ENCODE peak calls at places on chromosomes 11 and 22, in seven cellular contexts. E is T-helper 9 cell; I is OCI-LY7; F is stimulated activated naive CD4-positive, alpha-beta T cell treated with Interleukin-2 at 50 U/mL for 16 hours; X is CD4-positive, alpha-beta T cell; A is A549; Q is lung microvascular endothelial cell. D is an unnamed sample.

GRCh38 chr11:114478768-114479167 is 39.5 kb downstream of the REXO2 start:
- DNase-seq in E (no peak), I (no peak), F (no peak), X (no peak), A (no peak), Q (peak), D (peak)

GRCh38 chr22:32354360-32355351 is 3.0 kb upstream of the RFPL3 start:
- DNase-seq in E (no peak), I (peak), F (no peak), X (no peak), A (no peak), Q (peak), D (peak)

GRCh38 chr22:19717181-19717580 is 2.9 kb downstream of the SEPTIN5 start:
- DNase-seq in E (no peak), I (no peak), F (no peak), X (no peak), A (no peak), Q (no peak), D (no peak)

GRCh38 chr11:32229566-32230240 is 138.8 kb downstream of the RCN1 start:
- DNase-seq in E (no peak), I (no peak), F (no peak), X (no peak), A (no peak), Q (no peak), D (no peak)

GRCh38 chr11:67404515-67405195 is 772 bp downstream of the TBC1D10C start:
- DNase-seq in E (no peak), I (no peak), F (peak), X (peak), A (no peak), Q (no peak), D (no peak)

GRCh38 chr22:37018815-37019308 is 385 bp downstream of the TST start:
- DNase-seq in E (no peak), I (no peak), F (no peak), X (no peak), A (no peak), Q (no peak), D (peak)

GRCh38 chr11:17036666-17037658 is 22.7 kb upstream of the PLEKHA7 start:
- DNase-seq in E (no peak), I (peak), F (no peak), X (no peak), A (no peak), Q (no peak), D (peak)

GRCh38 chr22:37627545-37627944 is 11.9 kb upstream of the SH3BP1 start:
- DNase-seq in E (peak), I (peak), F (peak), X (peak), A (no peak), Q (no peak), D (no peak)

GRCh38 chr11:68948948-68949347 is 31.8 kb downstream of the MRGPRD start:
- DNase-seq in E (no peak), I (no peak), F (no peak), X (no peak), A (no peak), Q (no peak), D (no peak)

GRCh38 chr11:87604350-87604749 is 566.6 kb downstream of the TMEM135 start:
- DNase-seq in E (no peak), I (no peak), F (no peak), X (no peak), A (no peak), Q (no peak), D (no peak)

GRCh38 chr22:49380828-49381114 is 446.9 kb downstream of the BRD1 start:
- DNase-seq in E (no peak), I (no peak), F (no peak), X (no peak), A (no peak), Q (no peak), D (no peak)

GRCh38 chr22:38456841-38457699 is 2.1 kb upstream of the KCNJ4 start:
- DNase-seq in E (no peak), I (no peak), F (no peak), X (no peak), A (no peak), Q (peak), D (no peak)

GRCh38 chr11:112247198-112247597 is 13.5 kb downstream of the PLET1 start:
- DNase-seq in E (no peak), I (no peak), F (no peak), X (no peak), A (no peak), Q (no peak), D (peak)

GRCh38 chr11:6414874-6415328 is 4.0 kb downstream of the APBB1 start:
- DNase-seq in E (no peak), I (peak), F (no peak), X (no peak), A (no peak), Q (no peak), D (peak)

GRCh38 chr22:44292007-44292370 is 20.8 kb downstream of the SHISAL1 start:
- DNase-seq in E (no peak), I (no peak), F (no peak), X (no peak), A (no peak), Q (no peak), D (no peak)

GRCh38 chr11:33552756-33553155 is 147.9 kb downstream of the C11orf91 start:
- DNase-seq in E (no peak), I (no peak), F (no peak), X (no peak), A (no peak), Q (no peak), D (peak)

GRCh38 chr22:29050457-29050856 is 11.2 kb downstream of the C22orf31 start:
- DNase-seq in E (no peak), I (no peak), F (no peak), X (no peak), A (no peak), Q (no peak), D (no peak)

GRCh38 chr22:22019659-22020424 is 37.3 kb upstream of the TOP3B start:
- DNase-seq in E (no peak), I (no peak), F (no peak), X (no peak), A (no peak), Q (no peak), D (no peak)

GRCh38 chr11:12079726-12080556 is 30.4 kb upstream of the MICAL2 start:
- DNase-seq in E (no peak), I (no peak), F (no peak), X (no peak), A (peak), Q (peak), D (peak)

GRCh38 chr22:19992921-19993355 is 23.7 kb downstream of the ARVCF start:
- DNase-seq in E (no peak), I (no peak), F (no peak), X (no peak), A (no peak), Q (no peak), D (no peak)

GRCh38 chr11:61158691-61159381 is 2.4 kb downstream of the VPS37C start:
- DNase-seq in E (no peak), I (no peak), F (no peak), X (no peak), A (no peak), Q (peak), D (peak)

GRCh38 chr11:68266936-68267880 is 4.6 kb downstream of the C11orf24 start:
- DNase-seq in E (no peak), I (peak), F (no peak), X (no peak), A (no peak), Q (no peak), D (no peak)

GRCh38 chr11:121451178-121451981 is 734 bp upstream of the SORL1 start:
- DNase-seq in E (no peak), I (peak), F (peak), X (peak), A (no peak), Q (no peak), D (no peak)

GRCh38 chr11:16925495-16926065 is 88.6 kb downstream of the PLEKHA7 start:
- DNase-seq in E (no peak), I (no peak), F (peak), X (no peak), A (peak), Q (peak), D (peak)

GRCh38 chr22:40182231-40182835 is 4.6 kb downstream of the TNRC6B start:
- DNase-seq in E (no peak), I (no peak), F (no peak), X (no peak), A (no peak), Q (no peak), D (peak)

GRCh38 chr22:38172489-38173155 is 9.0 kb downstream of the PLA2G6 start:
- DNase-seq in E (peak), I (no peak), F (no peak), X (peak), A (no peak), Q (peak), D (peak)

GRCh38 chr11:47616726-47617416 is 22.7 kb upstream of the C1QTNF4 start:
- DNase-seq in E (no peak), I (peak), F (no peak), X (no peak), A (peak), Q (peak), D (peak)

D was measured in EH.